ENCODE peak calls at places on chromosomes 16 and 17, in seven cellular contexts. D, E, T, B, C, L and Y are unnamed samples. For H3K27me3, the result is how much of the 10 kb centered on the place peaks cover.

GRCh38 chr17:77019955-77020379 is 120.8 kb upstream of the SEC14L1 start:
- DNase-seq in D (no peak), E (no peak), T (no peak), B (no peak), C (no peak), L (no peak), Y (no peak)

GRCh38 chr17:9907883-9908648 is 3.0 kb upstream of the RCVRN start:
- DNase-seq in D (no peak), E (peak), T (no peak), B (no peak), C (no peak), L (no peak), Y (no peak)

GRCh38 chr16:31213877-31214704 is at the start of gene TRIM72:
- DNase-seq in D (no peak), E (peak), T (no peak), B (no peak), C (no peak), L (no peak), Y (no peak)

GRCh38 chr16:75151798-75152197 is 3.5 kb downstream of the ZFP1 start:
- DNase-seq in D (no peak), E (no peak), T (no peak), B (no peak), C (no peak), L (no peak), Y (no peak)

GRCh38 chr16:28873543-28874201 is 4.6 kb upstream of the ATP2A1 start:
- DNase-seq in D (no peak), E (peak), T (peak), B (no peak), C (no peak), L (no peak), Y (no peak)

GRCh38 chr17:45168991-45169752 is 7.5 kb downstream of the HEXIM2 start:
- DNase-seq in D (no peak), E (no peak), T (no peak), B (no peak), C (no peak), L (no peak), Y (no peak)

GRCh38 chr17:3534881-3535252 is 22.7 kb downstream of the TRPV3 start:
- DNase-seq in D (no peak), E (peak), T (no peak), B (no peak), C (no peak), L (no peak), Y (no peak)

GRCh38 chr16:78749745-78750268 is 650.4 kb downstream of the WWOX start:
- DNase-seq in D (no peak), E (no peak), T (no peak), B (no peak), C (peak), L (no peak), Y (no peak)

GRCh38 chr17:73360961-73361761 is 49.4 kb upstream of the CDC42EP4 start:
- DNase-seq in D (no peak), E (no peak), T (no peak), B (no peak), C (no peak), L (no peak), Y (no peak)

GRCh38 chr16:62077998-62078397 is 41.8 kb upstream of the CDH8 start:
- DNase-seq in D (no peak), E (no peak), T (no peak), B (no peak), C (no peak), L (no peak), Y (no peak)

GRCh38 chr17:9968881-9969280 is 63.8 kb upstream of the RCVRN start:
- DNase-seq in D (no peak), E (peak), T (no peak), B (no peak), C (no peak), L (no peak), Y (no peak)

GRCh38 chr17:36972186-36972686 is 23.5 kb downstream of the AATF start:
- DNase-seq in D (no peak), E (no peak), T (no peak), B (no peak), C (no peak), L (no peak), Y (no peak)

GRCh38 chr16:946048-946395 is 24.8 kb downstream of the LMF1 start:
- DNase-seq in D (no peak), E (peak), T (no peak), B (no peak), C (no peak), L (no peak), Y (no peak)

GRCh38 chr17:28744104-28744801 is 442 bp downstream of the TRAF4 start:
- DNase-seq in D (peak), E (peak), T (peak), B (no peak), C (peak), L (peak), Y (no peak)

GRCh38 chr16:52548261-52549010 is 1.5 kb upstream of the TOX3 start:
- DNase-seq in D (no peak), E (no peak), T (no peak), B (no peak), C (no peak), L (no peak), Y (no peak)

GRCh38 chr16:66052745-66053144 is 313.7 kb upstream of the CDH5 start:
- DNase-seq in D (no peak), E (no peak), T (no peak), B (no peak), C (no peak), L (no peak), Y (no peak)

GRCh38 chr16:72247821-72248253 is 75.9 kb upstream of the PMFBP1 start:
- DNase-seq in D (no peak), E (no peak), T (no peak), B (no peak), C (no peak), L (no peak), Y (no peak)

GRCh38 chr17:5437721-5438317 is 1.1 kb downstream of the C1QBP start:
- DNase-seq in D (no peak), E (no peak), T (no peak), B (no peak), C (no peak), L (no peak), Y (no peak)

GRCh38 chr16:20308266-20308665 is 19.0 kb downstream of the GP2 start:
- DNase-seq in D (no peak), E (no peak), T (no peak), B (no peak), C (no peak), L (no peak), Y (no peak)

GRCh38 chr17:56347646-56348045 is 194.4 kb downstream of the ANKFN1 start:
- DNase-seq in D (no peak), E (no peak), T (no peak), B (no peak), C (no peak), L (no peak), Y (no peak)

GRCh38 chr17:28946239-28946638 is 5.1 kb downstream of the PHF12 start:
- DNase-seq in D (no peak), E (no peak), T (no peak), B (no peak), C (no peak), L (no peak), Y (no peak)

GRCh38 chr17:77366558-77367245 is 225.9 kb downstream of the SEC14L1 start:
- DNase-seq in D (no peak), E (peak), T (no peak), B (no peak), C (peak), L (no peak), Y (no peak)

GRCh38 chr16:21713549-21714368 is 50.0 kb downstream of the OTOA start:
- DNase-seq in D (no peak), E (no peak), T (no peak), B (no peak), C (no peak), L (no peak), Y (no peak)

GRCh38 chr17:50210249-50211225 is 9.1 kb upstream of the COL1A1 start:
- DNase-seq in D (no peak), E (no peak), T (no peak), B (no peak), C (no peak), L (peak), Y (peak)
- H3K4me3 ChIP-seq in D (peak), E (no peak), T (no peak), B (no peak), C (no peak), L (no peak), Y (peak)

GRCh38 chr16:67647111-67647651 is 2.2 kb downstream of the CARMIL2 start:
- DNase-seq in D (no peak), E (no peak), T (no peak), B (no peak), C (no peak), L (no peak), Y (no peak)
- H3K27me3 ChIP-seq in D (half or more), E (under half), T (under half), B (under half), C (under half), L (half or more), Y (under half)

GRCh38 chr16:57638381-57638780 is 10.0 kb downstream of the ADGRG1 start:
- DNase-seq in D (no peak), E (no peak), T (no peak), B (no peak), C (peak), L (no peak), Y (no peak)

GRCh38 chr16:57637965-57638364 is 9.5 kb downstream of the ADGRG1 start:
- DNase-seq in D (no peak), E (no peak), T (no peak), B (no peak), C (no peak), L (no peak), Y (no peak)

GRCh38 chr16:57637424-57637823 is 9.0 kb downstream of the ADGRG1 start:
- DNase-seq in D (peak), E (no peak), T (no peak), B (no peak), C (no peak), L (peak), Y (no peak)

GRCh38 chr16:57636184-57636583 is 7.8 kb downstream of the ADGRG1 start:
- DNase-seq in D (no peak), E (no peak), T (no peak), B (no peak), C (no peak), L (no peak), Y (no peak)

GRCh38 chr16:57637020-57637419 is 8.6 kb downstream of the ADGRG1 start:
- DNase-seq in D (peak), E (no peak), T (no peak), B (no peak), C (no peak), L (no peak), Y (no peak)
- H3K27ac ChIP-seq in D (peak), E (no peak), T (peak), B (no peak), C (no peak), L (peak), Y (peak)

GRCh38 chr16:3963203-3963602 is 82.7 kb upstream of the CREBBP start:
- DNase-seq in D (no peak), E (no peak), T (no peak), B (no peak), C (no peak), L (no peak), Y (no peak)
- H3K4me3 ChIP-seq in D (no peak), E (no peak), T (no peak), B (no peak), C (no peak), L (peak), Y (no peak)

GRCh38 chr16:89185062-89185751 is 13.7 kb downstream of the CDH15 start:
- DNase-seq in D (no peak), E (no peak), T (no peak), B (no peak), C (no peak), L (no peak), Y (no peak)

GRCh38 chr16:89187337-89188063 is 12.8 kb downstream of the SLC22A31 start:
- DNase-seq in D (no peak), E (peak), T (no peak), B (no peak), C (no peak), L (no peak), Y (no peak)

GRCh38 chr16:89183975-89184684 is 12.6 kb downstream of the CDH15 start:
- DNase-seq in D (no peak), E (no peak), T (no peak), B (no peak), C (no peak), L (no peak), Y (no peak)

GRCh38 chr16:89183463-89183862 is 11.9 kb downstream of the CDH15 start:
- DNase-seq in D (no peak), E (no peak), T (no peak), B (no peak), C (no peak), L (no peak), Y (no peak)

GRCh38 chr16:89184685-89185061 is 13.1 kb downstream of the CDH15 start:
- DNase-seq in D (no peak), E (no peak), T (no peak), B (no peak), C (no peak), L (no peak), Y (no peak)
- H3K27me3 ChIP-seq in D (under half), E (under half), T (under half), B (under half), C (under half), L (under half), Y (under half)

DNA sequence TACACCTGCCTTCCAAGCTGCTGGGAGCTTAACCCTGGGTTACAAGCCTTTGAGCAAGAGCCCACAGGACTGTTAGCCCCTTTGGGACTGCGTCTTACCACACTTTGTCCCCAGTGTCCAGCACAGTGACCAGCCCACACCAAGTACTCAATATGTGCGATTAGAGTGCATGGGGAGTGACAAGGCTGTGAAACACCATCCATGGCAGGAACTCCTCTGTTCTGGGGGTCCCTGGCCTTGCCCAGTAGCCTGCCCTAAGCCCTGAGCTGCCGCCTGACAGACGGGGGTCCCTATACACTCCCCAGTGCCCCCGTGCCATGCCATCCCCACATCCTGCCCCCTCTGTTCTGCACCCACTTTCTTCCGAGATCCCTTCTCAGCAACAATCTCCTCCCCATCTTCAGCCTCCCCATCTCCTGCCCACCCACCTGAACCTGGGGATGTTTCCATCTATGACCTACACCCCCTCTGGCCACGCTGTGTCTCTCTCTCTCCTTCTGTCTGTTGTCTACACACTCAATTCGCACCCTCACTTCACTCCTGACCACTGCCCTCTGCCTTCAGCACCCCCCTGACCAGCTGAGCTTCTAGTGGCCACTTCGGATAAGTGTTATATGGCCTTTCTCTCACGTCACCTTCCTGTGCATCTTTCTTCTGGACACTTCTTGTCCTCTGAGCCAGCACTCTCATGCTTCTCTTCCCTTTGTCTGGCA is 112.9 kb upstream of the SMURF2 start:
- DNase-seq in D (no peak), E (no peak), T (no peak), B (no peak), C (no peak), L (no peak), Y (no peak)
- H3K27ac ChIP-seq in D (peak), E (no peak), T (no peak), B (no peak), C (no peak), L (no peak), Y (no peak)

DNA sequence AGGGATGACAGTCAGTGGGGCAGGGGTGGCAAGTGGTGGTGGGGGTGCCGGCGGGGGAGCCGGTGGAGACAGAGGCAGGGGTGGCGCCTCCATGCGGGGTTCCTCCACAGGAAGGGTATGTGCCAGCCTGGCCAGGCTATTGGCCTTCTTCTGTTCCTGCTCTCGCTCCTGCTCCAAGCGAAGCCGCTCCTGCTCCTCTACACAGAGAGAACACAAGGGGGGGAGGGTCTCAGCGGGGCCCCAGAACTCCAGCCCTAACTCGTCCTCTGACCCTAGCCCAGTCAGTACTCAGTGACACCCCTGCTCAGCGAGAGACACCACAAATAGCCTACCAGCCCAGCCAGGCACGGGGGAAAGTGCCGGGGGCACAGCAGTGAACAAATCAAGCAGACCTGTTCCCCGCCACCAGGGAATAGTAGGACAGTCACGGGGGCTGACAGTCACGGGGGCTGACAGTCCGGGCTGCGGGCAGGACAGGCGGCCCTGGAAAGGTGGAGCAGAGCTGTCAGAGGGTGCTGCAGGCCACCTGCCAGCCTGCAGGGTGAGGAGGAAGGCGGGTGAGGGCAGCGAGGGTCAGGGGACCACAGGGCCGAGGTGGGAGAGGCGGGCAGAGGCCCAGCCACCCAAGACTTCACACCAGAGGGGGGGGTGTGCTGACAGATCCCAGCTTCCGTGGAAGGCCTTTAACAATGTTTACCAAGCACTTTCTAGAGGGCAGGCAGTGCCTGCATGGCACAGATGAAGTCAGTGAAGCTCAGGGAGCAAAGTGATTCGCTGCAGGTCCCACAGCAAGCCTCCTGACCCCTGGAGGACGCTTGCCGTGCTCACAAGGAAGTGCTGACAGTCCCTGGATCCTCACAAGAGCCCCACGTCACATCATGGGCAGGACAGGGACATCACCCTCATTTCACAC is 5.3 kb downstream of the MNT start:
- DNase-seq in D (no peak), E (peak), T (peak), B (no peak), C (peak), L (no peak), Y (no peak)
- H3K4me3 ChIP-seq in D (peak), E (no peak), T (peak), B (no peak), C (no peak), L (peak), Y (peak)

GRCh38 chr17:79098282-79098867 is 23.8 kb downstream of the ENGASE start:
- DNase-seq in D (no peak), E (no peak), T (no peak), B (no peak), C (no peak), L (no peak), Y (no peak)

GRCh38 chr17:79100405-79100804 is 25.8 kb downstream of the ENGASE start:
- DNase-seq in D (no peak), E (no peak), T (no peak), B (no peak), C (no peak), L (no peak), Y (no peak)

GRCh38 chr17:79097226-79098055 is 22.8 kb downstream of the ENGASE start:
- DNase-seq in D (no peak), E (no peak), T (no peak), B (no peak), C (no peak), L (no peak), Y (no peak)

GRCh38 chr17:79102214-79102613 is 27.6 kb downstream of the ENGASE start:
- DNase-seq in D (no peak), E (no peak), T (no peak), B (no peak), C (no peak), L (no peak), Y (no peak)

GRCh38 chr17:79101111-79101673 is 26.6 kb downstream of the ENGASE start:
- DNase-seq in D (no peak), E (no peak), T (no peak), B (no peak), C (no peak), L (no peak), Y (no peak)
- H3K27me3 ChIP-seq in D (half or more), E (under half), T (half or more), B (under half), C (under half), L (half or more), Y (under half)

DNA sequence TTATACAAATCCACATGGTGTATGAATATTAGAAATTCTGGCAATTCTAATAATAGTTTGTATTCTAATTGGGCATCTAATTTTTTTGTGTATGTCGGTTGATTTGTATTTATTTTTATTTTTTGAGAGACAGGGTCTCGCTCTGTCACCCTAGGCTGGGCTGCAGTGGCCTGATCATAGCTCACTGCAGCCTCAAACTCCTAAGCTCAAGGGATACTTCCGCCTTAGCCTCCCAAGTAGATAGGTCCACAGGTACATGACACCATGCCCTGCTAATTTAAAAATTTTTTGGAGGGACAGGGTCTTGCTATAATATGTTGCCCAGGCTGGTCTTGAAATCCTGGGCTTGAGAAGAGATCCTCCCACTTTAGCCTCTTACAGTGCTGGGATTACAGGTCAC is 104.6 kb downstream of the TRIM37 start:
- DNase-seq in D (no peak), E (no peak), T (no peak), B (no peak), C (no peak), L (no peak), Y (no peak)
- H3K27ac ChIP-seq in D (no peak), E (peak), T (peak), B (no peak), C (no peak), L (peak), Y (no peak)